ENCODE peak calls at places on chromosomes 12 and 14, in eight cellular contexts. Z, S, I, X, B, K, M and A are unnamed samples.

GRCh38 chr14:103045387-103045869 is 11.9 kb downstream of the CDC42BPB start:
- DNase-seq in Z (no peak), S (no peak), I (no peak), X (no peak), B (no peak), K (no peak), M (no peak), A (no peak)

GRCh38 chr14:68297871-68298468 is 478.4 kb downstream of the RAD51B start:
- DNase-seq in Z (no peak), S (no peak), I (peak), X (peak), B (no peak), K (peak), M (no peak), A (no peak)

GRCh38 chr14:58059121-58059520 is 92.9 kb downstream of the ARMH4 start:
- DNase-seq in Z (no peak), S (no peak), I (no peak), X (no peak), B (no peak), K (no peak), M (no peak), A (no peak)

GRCh38 chr14:94548999-94549985 is 11.9 kb upstream of the SERPINA4 start:
- DNase-seq in Z (no peak), S (no peak), I (peak), X (peak), B (peak), K (peak), M (peak), A (no peak)

GRCh38 chr12:19003110-19003509 is 126.4 kb upstream of the PLEKHA5 start:
- DNase-seq in Z (no peak), S (no peak), I (no peak), X (peak), B (no peak), K (no peak), M (no peak), A (no peak)

GRCh38 chr12:94566345-94566744 is 84.0 kb downstream of the TMCC3 start:
- DNase-seq in Z (no peak), S (no peak), I (no peak), X (no peak), B (no peak), K (no peak), M (no peak), A (no peak)

GRCh38 chr12:29428630-29429029 is 47.7 kb upstream of the ERGIC2 start:
- DNase-seq in Z (no peak), S (peak), I (peak), X (peak), B (no peak), K (no peak), M (peak), A (peak)

GRCh38 chr12:92543359-92543758 is 159.4 kb upstream of the PLEKHG7 start:
- DNase-seq in Z (no peak), S (no peak), I (no peak), X (no peak), B (no peak), K (no peak), M (no peak), A (no peak)

GRCh38 chr12:86723326-86723725 is 467.1 kb upstream of the MGAT4C start:
- DNase-seq in Z (no peak), S (no peak), I (no peak), X (no peak), B (no peak), K (no peak), M (no peak), A (no peak)

GRCh38 chr14:71403673-71404072 is 496.4 kb downstream of the PCNX1 start:
- DNase-seq in Z (no peak), S (no peak), I (peak), X (peak), B (no peak), K (peak), M (peak), A (no peak)

GRCh38 chr12:115204957-115205754 is 521.2 kb upstream of the TBX3 start:
- DNase-seq in Z (no peak), S (no peak), I (peak), X (peak), B (no peak), K (peak), M (no peak), A (no peak)

GRCh38 chr14:54652188-54652889 is 85.4 kb downstream of the SAMD4A start:
- DNase-seq in Z (peak), S (peak), I (peak), X (peak), B (peak), K (peak), M (peak), A (peak)

GRCh38 chr12:56338643-56339422 is at the start of gene IL23A:
- DNase-seq in Z (no peak), S (no peak), I (peak), X (peak), B (no peak), K (peak), M (no peak), A (no peak)

GRCh38 chr14:41498959-41499358 is 107.7 kb upstream of the LRFN5 start:
- DNase-seq in Z (no peak), S (no peak), I (no peak), X (peak), B (no peak), K (no peak), M (no peak), A (no peak)

GRCh38 chr14:92991536-92991935 is 68.6 kb downstream of the CHGA start:
- DNase-seq in Z (no peak), S (no peak), I (no peak), X (no peak), B (no peak), K (no peak), M (no peak), A (no peak)

GRCh38 chr14:89303452-89304435 is 113.3 kb downstream of the FOXN3 start:
- DNase-seq in Z (no peak), S (peak), I (peak), X (peak), B (peak), K (no peak), M (no peak), A (peak)

GRCh38 chr12:49309361-49309760 is 13.7 kb upstream of the TROAP start:
- DNase-seq in Z (no peak), S (no peak), I (no peak), X (no peak), B (no peak), K (no peak), M (no peak), A (no peak)

GRCh38 chr12:121766290-121767039 is 27.0 kb downstream of the RHOF start:
- DNase-seq in Z (no peak), S (no peak), I (peak), X (peak), B (no peak), K (no peak), M (no peak), A (no peak)

GRCh38 chr14:61561657-61562276 is 133.5 kb upstream of the HIF1A start:
- DNase-seq in Z (no peak), S (peak), I (peak), X (peak), B (peak), K (peak), M (peak), A (peak)

GRCh38 chr12:85866929-85867776 is 6.9 kb upstream of the NTS start:
- DNase-seq in Z (no peak), S (peak), I (peak), X (peak), B (peak), K (peak), M (peak), A (peak)

GRCh38 chr12:51855586-51856428 is 7.3 kb upstream of the FIGNL2 start:
- DNase-seq in Z (no peak), S (no peak), I (peak), X (peak), B (peak), K (peak), M (no peak), A (no peak)

DNA sequence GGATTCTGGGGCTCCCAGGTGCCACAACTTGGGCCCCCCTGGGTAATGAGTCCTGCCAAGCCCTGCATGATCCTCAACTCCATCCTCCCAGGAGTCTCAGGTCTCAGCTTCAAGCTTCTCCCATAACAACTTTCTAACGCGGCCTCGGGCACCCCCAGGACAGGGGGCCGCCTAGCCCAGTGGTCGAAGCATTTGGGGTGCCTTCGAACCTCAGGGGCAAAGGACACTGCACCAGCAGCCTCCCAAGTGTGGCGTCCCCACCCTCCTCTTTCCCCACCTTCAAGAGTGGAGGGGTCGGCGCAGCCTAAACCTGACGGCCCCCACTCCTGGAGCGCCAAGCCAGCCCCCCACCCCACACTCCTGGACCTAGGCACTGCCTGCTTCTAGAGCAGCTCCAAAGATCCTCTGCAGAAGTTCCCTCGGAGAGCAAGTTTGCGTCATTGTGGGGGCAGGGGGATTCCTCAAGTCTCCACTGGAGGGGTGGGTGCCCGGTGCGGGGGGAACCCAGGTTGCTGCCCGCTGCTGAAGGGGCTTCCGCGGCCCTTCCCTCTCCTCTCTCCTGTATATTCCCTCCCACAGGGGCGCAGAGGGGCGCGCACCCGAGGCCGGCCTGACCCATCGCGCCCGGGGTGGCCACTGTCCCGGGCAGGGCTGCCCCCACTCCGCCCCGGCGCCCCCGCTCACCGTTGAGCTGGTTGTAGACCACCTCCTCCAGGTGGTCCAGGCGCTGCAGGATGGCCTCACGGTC is 933 bp downstream of the GALNT9 start:
- DNase-seq in Z (no peak), S (no peak), I (no peak), X (no peak), B (no peak), K (no peak), M (no peak), A (no peak)
- H3K4me3 ChIP-seq in Z (no peak), S (no peak), I (no peak), X (peak), B (no peak), K (peak), M (no peak), A (no peak)

GRCh38 chr14:105316563-105316941 is 2.0 kb downstream of the PACS2 start:
- DNase-seq in Z (no peak), S (no peak), I (no peak), X (no peak), B (no peak), K (no peak), M (no peak), A (no peak)

GRCh38 chr14:105316968-105317498 is 2.5 kb downstream of the PACS2 start:
- DNase-seq in Z (no peak), S (no peak), I (no peak), X (peak), B (no peak), K (no peak), M (no peak), A (no peak)

GRCh38 chr14:105315211-105315721 is 718 bp downstream of the PACS2 start:
- DNase-seq in Z (no peak), S (no peak), I (no peak), X (peak), B (no peak), K (peak), M (peak), A (no peak)

GRCh38 chr14:105315941-105316562 is 1.5 kb downstream of the PACS2 start:
- DNase-seq in Z (no peak), S (no peak), I (no peak), X (peak), B (no peak), K (no peak), M (no peak), A (no peak)

DNA sequence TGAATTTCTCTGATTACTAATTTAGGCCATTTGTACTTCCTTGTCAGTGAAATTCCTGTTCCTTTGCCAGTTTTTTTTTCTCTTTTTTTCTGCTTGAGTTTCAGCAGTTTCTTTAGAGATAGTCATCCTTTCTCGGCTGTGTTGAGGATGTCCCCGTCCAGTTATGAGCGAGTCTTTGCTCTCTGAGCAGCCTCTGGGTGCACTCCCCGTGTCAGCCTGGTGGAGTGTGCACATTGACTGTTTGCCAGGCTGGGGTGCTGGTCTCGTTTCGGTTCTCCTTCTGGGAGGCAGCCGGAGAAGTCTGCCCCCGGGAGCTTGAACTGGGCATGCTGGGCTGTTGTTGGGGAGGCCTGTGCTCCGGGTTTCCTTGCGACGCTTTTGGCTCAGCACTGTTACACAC is 3.0 kb downstream of the PACS2 start:
- DNase-seq in Z (no peak), S (no peak), I (peak), X (peak), B (no peak), K (no peak), M (no peak), A (no peak)
- H3K4me3 ChIP-seq in Z (peak), S (no peak), I (no peak), X (peak), B (no peak), K (no peak), M (no peak), A (no peak)

GRCh38 chr12:63151898-63152700 is 1.1 kb upstream of the AVPR1A start:
- DNase-seq in Z (no peak), S (no peak), I (peak), X (peak), B (peak), K (peak), M (peak), A (peak)
- H3K4me3 ChIP-seq in Z (peak), S (peak), I (no peak), X (peak), B (peak), K (peak), M (peak), A (peak)

GRCh38 chr14:53306267-53306721 is 153.2 kb upstream of the DDHD1 start:
- DNase-seq in Z (no peak), S (no peak), I (peak), X (peak), B (peak), K (peak), M (peak), A (no peak)
- H3K4me3 ChIP-seq in Z (peak), S (peak), I (peak), X (peak), B (peak), K (no peak), M (no peak), A (peak)

GRCh38 chr14:59630281-59630963 is 53.8 kb upstream of the CCDC175 start:
- DNase-seq in Z (no peak), S (no peak), I (no peak), X (peak), B (no peak), K (peak), M (no peak), A (no peak)
- H3K4me3 ChIP-seq in Z (peak), S (no peak), I (peak), X (peak), B (peak), K (peak), M (no peak), A (peak)

DNA sequence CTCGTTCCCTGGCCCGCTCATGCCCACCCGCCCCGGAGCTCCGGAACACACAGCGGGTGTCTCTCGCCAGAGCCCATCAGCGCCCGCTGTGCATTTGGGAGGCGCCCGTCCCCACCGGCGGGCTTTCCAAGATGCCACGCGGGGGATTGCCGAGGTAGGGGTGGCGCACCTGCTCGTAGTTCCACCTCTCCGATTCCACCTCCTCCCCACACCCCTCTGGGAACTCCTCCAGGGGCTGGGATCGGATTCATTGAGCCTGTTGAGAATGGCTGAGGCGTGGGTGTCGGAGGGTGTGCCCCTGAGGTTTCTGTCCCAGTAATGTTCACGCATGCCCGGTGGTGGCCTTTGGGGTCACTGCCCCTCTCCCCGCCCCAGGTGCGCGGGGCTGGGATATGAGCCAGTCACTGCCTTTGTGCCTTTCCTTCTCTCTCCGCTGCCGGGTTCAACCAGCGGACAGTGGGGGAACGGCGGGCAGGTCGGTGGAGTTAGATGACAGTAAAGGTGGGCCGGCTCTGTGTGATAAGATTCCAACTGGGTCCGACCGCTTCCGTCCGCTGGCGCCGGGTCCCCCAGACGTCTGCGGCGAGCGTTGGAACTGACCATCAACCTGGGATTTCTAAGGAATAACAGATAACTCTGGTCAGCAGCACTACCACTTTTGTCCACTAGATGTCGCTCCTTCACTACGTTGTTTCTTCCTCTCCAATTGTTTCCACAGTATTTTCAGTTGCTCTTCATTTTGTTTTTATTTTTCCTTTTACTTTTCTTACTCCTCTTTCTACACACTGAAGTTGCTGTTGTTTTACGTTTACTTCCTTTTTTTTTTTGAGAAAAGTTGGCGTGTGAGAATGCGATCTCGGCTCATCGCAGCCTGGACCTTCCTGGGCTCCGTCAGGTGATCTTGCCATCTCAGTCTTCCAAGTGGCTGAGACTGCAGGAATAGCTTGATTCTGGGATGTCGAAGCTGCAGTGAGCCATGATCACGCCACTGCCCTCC is 178.1 kb upstream of the ALG10B start:
- DNase-seq in Z (peak), S (peak), I (peak), X (peak), B (peak), K (peak), M (peak), A (peak)
- H3K4me3 ChIP-seq in Z (peak), S (peak), I (peak), X (peak), B (peak), K (peak), M (peak), A (peak)

GRCh38 chr12:108858399-108859074 is 1.2 kb upstream of the SSH1 start:
- DNase-seq in Z (peak), S (no peak), I (no peak), X (peak), B (no peak), K (no peak), M (no peak), A (no peak)
- H3K4me3 ChIP-seq in Z (peak), S (peak), I (no peak), X (peak), B (peak), K (peak), M (peak), A (peak)

GRCh38 chr14:90726656-90727055 is 89.6 kb downstream of the TTC7B start:
- DNase-seq in Z (peak), S (no peak), I (peak), X (peak), B (no peak), K (peak), M (peak), A (peak)

GRCh38 chr14:90730367-90730766 is 85.9 kb downstream of the TTC7B start:
- DNase-seq in Z (no peak), S (no peak), I (no peak), X (no peak), B (no peak), K (peak), M (no peak), A (no peak)

GRCh38 chr14:90722590-90722989 is 93.6 kb downstream of the TTC7B start:
- DNase-seq in Z (no peak), S (no peak), I (no peak), X (no peak), B (no peak), K (no peak), M (no peak), A (no peak)

GRCh38 chr14:90728951-90729350 is 87.3 kb downstream of the TTC7B start:
- DNase-seq in Z (no peak), S (no peak), I (no peak), X (no peak), B (no peak), K (no peak), M (no peak), A (no peak)

GRCh38 chr14:90727082-90727481 is 89.1 kb downstream of the TTC7B start:
- DNase-seq in Z (no peak), S (no peak), I (no peak), X (no peak), B (no peak), K (no peak), M (no peak), A (no peak)
- H3K4me3 ChIP-seq in Z (no peak), S (no peak), I (no peak), X (no peak), B (no peak), K (no peak), M (no peak), A (no peak)

DNA sequence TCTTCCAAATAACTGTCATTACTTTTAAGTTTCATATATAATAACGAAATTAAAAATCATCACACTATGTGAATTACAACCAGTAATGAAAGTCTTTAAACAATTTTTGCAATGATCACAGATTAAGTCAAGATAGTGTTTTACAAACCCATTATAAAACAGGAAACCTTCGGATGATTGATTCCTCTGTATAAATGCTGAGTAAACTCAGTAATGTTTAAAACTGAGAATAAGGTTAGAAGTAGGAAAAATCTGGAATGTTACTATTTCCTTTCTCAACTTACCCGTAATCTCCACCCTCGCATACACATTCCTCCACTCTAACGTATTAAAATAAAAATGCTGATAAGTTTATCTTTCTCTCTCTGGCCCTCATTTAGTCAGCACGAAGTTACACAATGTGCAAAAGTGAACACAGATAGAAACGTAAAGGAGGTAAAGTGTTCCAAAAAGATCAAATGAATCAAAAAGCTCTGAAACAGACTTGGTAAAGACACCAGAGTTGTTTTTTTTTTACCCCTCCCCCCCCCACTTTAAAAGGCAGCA is 1.6 kb downstream of the ZFC3H1 start:
- DNase-seq in Z (no peak), S (no peak), I (peak), X (peak), B (no peak), K (no peak), M (no peak), A (peak)
- H3K4me3 ChIP-seq in Z (peak), S (peak), I (peak), X (peak), B (peak), K (peak), M (peak), A (peak)